ENCODE peak calls at places on chromosomes 3 and 15, in four cellular contexts. One of them, this sample, is unnamed.

GRCh38 chr15:47820780-47821319 is 103.5 kb downstream of the SEMA6D start:
- DNase-seq in GM12878: no peak
- DNase-seq in WTC11: no peak
- DNase-seq in K562: no peak
- DNase-seq in this sample: no peak

GRCh38 chr15:82536409-82537350 is 3.6 kb downstream of the RPS17 start:
- DNase-seq in WTC11: no peak
- DNase-seq in K562: peak
- DNase-seq in GM12878: no peak
- DNase-seq in this sample: no peak

GRCh38 chr15:32870240-32871033 is 152.6 kb downstream of the GREM1 start:
- DNase-seq in K562: peak
- DNase-seq in WTC11: no peak
- DNase-seq in GM12878: peak
- DNase-seq in this sample: no peak

GRCh38 chr3:177827517-177828249 is 630.4 kb upstream of the TBL1XR1 start:
- DNase-seq in WTC11: no peak
- DNase-seq in K562: no peak
- DNase-seq in GM12878: no peak
- DNase-seq in this sample: no peak

GRCh38 chr3:14439501-14440167 is 37.2 kb downstream of the SLC6A6 start:
- DNase-seq in K562: peak
- DNase-seq in GM12878: no peak
- DNase-seq in WTC11: no peak
- DNase-seq in this sample: peak

GRCh38 chr3:56357266-56357665 is 111.0 kb downstream of the ERC2 start:
- DNase-seq in K562: no peak
- DNase-seq in WTC11: no peak
- DNase-seq in GM12878: no peak
- DNase-seq in this sample: no peak

GRCh38 chr3:197354195-197355059 is 56.0 kb upstream of the DLG1 start:
- DNase-seq in GM12878: peak
- DNase-seq in WTC11: no peak
- DNase-seq in K562: no peak
- DNase-seq in this sample: peak

GRCh38 chr15:90986790-90987507 is 7.4 kb downstream of the PRC1 start:
- DNase-seq in WTC11: no peak
- DNase-seq in K562: no peak
- DNase-seq in GM12878: no peak
- DNase-seq in this sample: no peak

GRCh38 chr15:63288342-63288741 is 10.9 kb downstream of the APH1B start:
- DNase-seq in K562: no peak
- DNase-seq in GM12878: no peak
- DNase-seq in WTC11: no peak
- DNase-seq in this sample: no peak

GRCh38 chr3:143330316-143330868 is 210.8 kb downstream of the CHST2 start:
- DNase-seq in WTC11: no peak
- DNase-seq in K562: no peak
- DNase-seq in GM12878: no peak
- DNase-seq in this sample: no peak

GRCh38 chr3:143327388-143327787 is 207.8 kb downstream of the CHST2 start:
- DNase-seq in K562: no peak
- DNase-seq in WTC11: no peak
- DNase-seq in GM12878: no peak
- DNase-seq in this sample: no peak

GRCh38 chr3:143331336-143331735 is 211.8 kb downstream of the CHST2 start:
- DNase-seq in K562: no peak
- DNase-seq in WTC11: no peak
- DNase-seq in GM12878: no peak
- DNase-seq in this sample: no peak

GRCh38 chr3:143328459-143328858 is 208.9 kb downstream of the CHST2 start:
- DNase-seq in K562: peak
- DNase-seq in WTC11: no peak
- DNase-seq in GM12878: no peak
- DNase-seq in this sample: no peak

GRCh38 chr3:143329567-143330164 is 210.1 kb downstream of the CHST2 start:
- DNase-seq in GM12878: no peak
- DNase-seq in K562: no peak
- DNase-seq in WTC11: no peak
- DNase-seq in this sample: peak
- TF ChIP-seq USF1 in GM12878: no peak
- TF ChIP-seq USF1 in K562: no peak
- TF ChIP-seq USF1 in WTC11: no peak
- TF ChIP-seq USF1 in this sample: no peak

DNA sequence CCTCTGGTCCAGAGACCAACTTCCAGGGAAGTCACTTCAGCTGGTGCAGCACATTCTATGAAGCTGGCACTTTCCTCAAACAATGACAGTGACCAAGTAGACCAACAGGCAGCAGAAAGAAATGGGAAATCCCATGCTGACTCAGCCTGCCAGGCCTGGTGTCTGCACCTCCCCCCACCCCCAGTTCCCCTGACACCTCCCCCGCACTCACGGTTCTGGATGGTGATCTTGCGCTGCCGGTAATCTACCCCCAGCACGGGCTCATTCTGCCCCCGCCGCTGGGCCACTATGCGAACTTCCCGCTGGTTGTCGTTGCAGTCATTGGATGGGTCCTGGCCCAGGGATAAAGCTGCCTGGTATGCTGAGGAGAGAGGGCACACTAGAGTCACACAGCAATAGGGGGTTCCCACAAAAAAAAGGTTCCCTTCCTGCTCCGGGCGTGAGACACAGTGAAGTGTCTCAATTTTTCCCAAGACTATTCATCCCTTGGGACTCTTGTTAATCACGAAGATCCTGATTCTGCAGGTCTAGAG is 16.9 kb downstream of the ILDR1 start:
- DNase-seq in K562: peak
- DNase-seq in WTC11: peak
- DNase-seq in GM12878: peak
- DNase-seq in this sample: no peak
- TF ChIP-seq USF1 in K562: no peak
- TF ChIP-seq USF1 in WTC11: no peak
- TF ChIP-seq USF1 in GM12878: no peak
- TF ChIP-seq USF1 in this sample: no peak

GRCh38 chr3:30354972-30355371 is 251.4 kb upstream of the TGFBR2 start:
- DNase-seq in K562: no peak
- DNase-seq in WTC11: no peak
- DNase-seq in GM12878: no peak
- DNase-seq in this sample: no peak

GRCh38 chr3:30354513-30354912 is 251.9 kb upstream of the TGFBR2 start:
- DNase-seq in WTC11: no peak
- DNase-seq in K562: no peak
- DNase-seq in GM12878: no peak
- DNase-seq in this sample: no peak

GRCh38 chr3:30352919-30353318 is 253.5 kb upstream of the TGFBR2 start:
- DNase-seq in K562: no peak
- DNase-seq in WTC11: no peak
- DNase-seq in GM12878: no peak
- DNase-seq in this sample: no peak

GRCh38 chr3:30355622-30356021 is 250.8 kb upstream of the TGFBR2 start:
- DNase-seq in K562: no peak
- DNase-seq in GM12878: no peak
- DNase-seq in WTC11: no peak
- DNase-seq in this sample: no peak

GRCh38 chr3:30353711-30354467 is 252.5 kb upstream of the TGFBR2 start:
- DNase-seq in WTC11: no peak
- DNase-seq in GM12878: peak
- DNase-seq in K562: no peak
- DNase-seq in this sample: no peak
- TF ChIP-seq USF1 in WTC11: no peak
- TF ChIP-seq USF1 in GM12878: no peak
- TF ChIP-seq USF1 in K562: no peak
- TF ChIP-seq USF1 in this sample: no peak

GRCh38 chr3:115912372-115912771 is 289.1 kb downstream of the GAP43 start:
- DNase-seq in WTC11: no peak
- DNase-seq in K562: no peak
- DNase-seq in GM12878: no peak
- DNase-seq in this sample: no peak
- TF ChIP-seq USF1 in WTC11: no peak
- TF ChIP-seq USF1 in K562: no peak
- TF ChIP-seq USF1 in GM12878: no peak
- TF ChIP-seq USF1 in this sample: no peak

GRCh38 chr3:33099701-33100100 is 2.8 kb upstream of the GLB1 start:
- DNase-seq in K562: no peak
- DNase-seq in GM12878: no peak
- DNase-seq in WTC11: no peak
- DNase-seq in this sample: no peak
- TF ChIP-seq USF1 in K562: no peak
- TF ChIP-seq USF1 in GM12878: no peak
- TF ChIP-seq USF1 in WTC11: no peak
- TF ChIP-seq USF1 in this sample: no peak

GRCh38 chr15:36363335-36363734 is 216.1 kb upstream of the CDIN1 start:
- DNase-seq in GM12878: no peak
- DNase-seq in WTC11: no peak
- DNase-seq in K562: no peak
- DNase-seq in this sample: no peak
- TF ChIP-seq USF1 in GM12878: no peak
- TF ChIP-seq USF1 in WTC11: no peak
- TF ChIP-seq USF1 in K562: no peak
- TF ChIP-seq USF1 in this sample: no peak

GRCh38 chr3:135898774-135899173 is 66.8 kb upstream of the PPP2R3A start:
- DNase-seq in K562: no peak
- DNase-seq in WTC11: no peak
- DNase-seq in GM12878: no peak
- DNase-seq in this sample: no peak

GRCh38 chr3:135895734-135896121 is 69.8 kb upstream of the PPP2R3A start:
- DNase-seq in K562: no peak
- DNase-seq in GM12878: no peak
- DNase-seq in WTC11: no peak
- DNase-seq in this sample: no peak

GRCh38 chr3:135896613-135897012 is 68.9 kb upstream of the PPP2R3A start:
- DNase-seq in WTC11: no peak
- DNase-seq in K562: no peak
- DNase-seq in GM12878: no peak
- DNase-seq in this sample: no peak

GRCh38 chr3:135891121-135891520 is 74.4 kb upstream of the PPP2R3A start:
- DNase-seq in GM12878: no peak
- DNase-seq in K562: no peak
- DNase-seq in WTC11: no peak
- DNase-seq in this sample: no peak

GRCh38 chr3:135895106-135895733 is 70.3 kb upstream of the PPP2R3A start:
- DNase-seq in GM12878: peak
- DNase-seq in WTC11: peak
- DNase-seq in K562: peak
- DNase-seq in this sample: peak
- TF ChIP-seq USF1 in GM12878: no peak
- TF ChIP-seq USF1 in WTC11: no peak
- TF ChIP-seq USF1 in K562: no peak
- TF ChIP-seq USF1 in this sample: no peak